ENCODE peak calls at places on chromosome 12, in four cellular contexts. Q, M, G and B are unnamed samples.

GRCh38 chr12:3490848-3491382 is at the start of gene PRMT8:
- DNase-seq in M (peak; percentile 75), Q (no peak), G (no peak), B (peak; percentile 66)

GRCh38 chr12:38547586-38547985 is 231.0 kb downstream of the ALG10B start:
- DNase-seq in G (no peak), Q (no peak), M (no peak), B (no peak)

GRCh38 chr12:51009038-51009437 is 17.1 kb downstream of the SLC11A2 start:
- DNase-seq in M (no peak), Q (no peak), G (no peak), B (no peak)

GRCh38 chr12:50986961-50987737 is 34.8 kb downstream of the HIGD1C start:
- DNase-seq in M (peak; percentile 71), G (no peak), Q (peak; percentile 72), B (peak; percentile 78)

GRCh38 chr12:59834659-59835474 is 239.0 kb downstream of the SLC16A7 start:
- DNase-seq in G (no peak), M (no peak), Q (peak; percentile 47), B (peak; percentile 37)

GRCh38 chr12:49627752-49628360 is 4.5 kb downstream of the PRPF40B start:
- DNase-seq in M (no peak), Q (peak; percentile 49), G (no peak), B (no peak)

GRCh38 chr12:69254046-69254445 is 14.7 kb downstream of the CPSF6 start:
- DNase-seq in G (no peak), Q (peak; percentile 46), M (no peak), B (peak; percentile 75)

GRCh38 chr12:1838994-1839365 is 18.6 kb downstream of the LRTM2 start:
- DNase-seq in M (no peak), Q (no peak), G (no peak), B (no peak)

GRCh38 chr12:100608776-100609175 is 35.3 kb downstream of the GAS2L3 start:
- DNase-seq in G (no peak), M (no peak), Q (no peak), B (no peak)

GRCh38 chr12:51906452-51907082 is 737 bp upstream of the ACVRL1 start:
- DNase-seq in M (no peak), Q (no peak), G (no peak), B (no peak)

GRCh38 chr12:108757842-108758241 is 26.5 kb upstream of the CORO1C start:
- DNase-seq in Q (no peak), M (no peak), G (no peak), B (no peak)

GRCh38 chr12:20426191-20426590 is 57.9 kb downstream of the PDE3A start:
- DNase-seq in G (no peak), M (no peak), Q (no peak), B (no peak)

GRCh38 chr12:105477873-105478272 is 147.4 kb downstream of the C12orf75 start:
- DNase-seq in Q (no peak), G (no peak), M (no peak), B (no peak)

GRCh38 chr12:129193263-129193871 is 340.1 kb downstream of the GLT1D1 start:
- DNase-seq in Q (no peak), G (peak; percentile 44), M (peak; percentile 58), B (peak; percentile 54)

GRCh38 chr12:7209958-7210357 is 20.5 kb downstream of the PEX5 start:
- DNase-seq in M (no peak), Q (no peak), G (no peak), B (no peak)

GRCh38 chr12:7450667-7451066 is 6.7 kb upstream of the CD163L1 start:
- DNase-seq in Q (no peak), M (no peak), G (no peak), B (peak; percentile 28)

GRCh38 chr12:6923003-6923732 is 4.6 kb upstream of the ATN1 start:
- DNase-seq in G (no peak), Q (no peak), M (no peak), B (no peak)

GRCh38 chr12:84550518-84550917 is 362.1 kb downstream of the SLC6A15 start:
- DNase-seq in Q (no peak), G (no peak), M (no peak), B (no peak)

GRCh38 chr12:8697120-8697475 is 693 bp upstream of the RIMKLB start:
- DNase-seq in M (peak; percentile 50), G (no peak), Q (peak; percentile 27), B (peak; percentile 81)

GRCh38 chr12:57958061-57958657 is 16.8 kb downstream of the ATP23 start:
- DNase-seq in G (no peak), Q (no peak), M (no peak), B (no peak)

GRCh38 chr12:25682421-25682820 is 129.3 kb upstream of the LMNTD1 start:
- DNase-seq in Q (peak; percentile 23), G (no peak), M (no peak), B (no peak)

GRCh38 chr12:66272650-66273049 is 29.6 kb upstream of the HELB start:
- DNase-seq in M (no peak), G (no peak), Q (no peak), B (no peak)

GRCh38 chr12:68158427-68158826 is 1.1 kb downstream of the IFNG start:
- DNase-seq in G (no peak), Q (no peak), M (no peak), B (peak; percentile 45)

GRCh38 chr12:810635-811415 is 58.4 kb downstream of the WNK1 start:
- DNase-seq in Q (peak; percentile 23), G (no peak), M (no peak), B (no peak)

GRCh38 chr12:131202592-131203378 is 249.1 kb downstream of the ADGRD1 start:
- DNase-seq in Q (no peak), G (no peak), M (peak; percentile 26), B (no peak)

GRCh38 chr12:84727964-84728363 is 184.6 kb downstream of the SLC6A15 start:
- DNase-seq in Q (no peak), G (no peak), M (peak; percentile 32), B (peak; percentile 75)

GRCh38 chr12:68245071-68246021 is 8.1 kb downstream of the IL22 start:
- DNase-seq in M (no peak), Q (peak; percentile 24), G (no peak), B (peak; percentile 35)

GRCh38 chr12:49476091-49476490 is 62.7 kb upstream of the KCNH3 start:
- DNase-seq in Q (no peak), G (no peak), M (peak; percentile 49), B (peak; percentile 18)

DNA sequence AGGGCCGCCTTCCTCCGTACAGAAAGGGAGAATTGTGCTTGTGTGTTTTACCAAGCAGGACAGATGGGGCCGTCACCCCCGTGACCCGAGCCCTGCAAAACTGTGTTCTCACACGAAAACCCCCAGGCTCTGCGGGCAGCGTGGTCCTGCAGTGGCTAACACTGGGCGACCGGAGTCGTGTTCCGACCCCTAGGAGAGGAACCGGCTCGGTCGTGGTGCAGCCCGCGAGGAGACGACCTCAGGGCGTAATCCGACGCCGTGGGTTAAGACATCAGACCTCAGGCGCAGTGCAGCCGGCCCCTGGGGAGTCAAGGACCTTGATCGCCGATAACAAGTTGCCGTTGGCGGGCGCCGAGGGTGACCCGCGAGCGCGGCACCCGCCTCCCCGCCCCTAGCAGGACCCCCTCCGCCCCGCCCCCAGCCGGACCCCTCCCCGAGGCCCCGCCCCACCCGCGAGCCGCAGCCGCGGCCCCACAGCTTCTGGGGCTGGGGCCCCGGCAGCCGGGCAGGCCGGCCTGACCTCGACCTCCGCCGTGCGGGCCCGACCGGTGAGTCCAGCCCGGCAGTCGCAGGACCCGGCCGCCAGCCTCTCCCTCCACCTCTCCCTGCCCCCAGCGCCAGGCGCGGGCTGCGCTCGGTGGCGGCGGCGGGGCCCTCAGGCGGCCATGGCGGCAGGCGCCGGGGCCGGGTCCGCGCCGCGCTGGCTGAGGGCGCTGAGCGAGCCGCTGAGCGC is at the start of gene CHPT1:
- DNase-seq in Q (peak; percentile 38), G (peak; percentile 54), M (peak; percentile 89), B (peak; percentile 74)
- H3K56ac ChIP-seq in Q (peak within 1 kb of the TSS; percentile 48), G (no peak within 1 kb of the TSS), M (no peak within 1 kb of the TSS), B (peak within 1 kb of the TSS; percentile 97)

DNA sequence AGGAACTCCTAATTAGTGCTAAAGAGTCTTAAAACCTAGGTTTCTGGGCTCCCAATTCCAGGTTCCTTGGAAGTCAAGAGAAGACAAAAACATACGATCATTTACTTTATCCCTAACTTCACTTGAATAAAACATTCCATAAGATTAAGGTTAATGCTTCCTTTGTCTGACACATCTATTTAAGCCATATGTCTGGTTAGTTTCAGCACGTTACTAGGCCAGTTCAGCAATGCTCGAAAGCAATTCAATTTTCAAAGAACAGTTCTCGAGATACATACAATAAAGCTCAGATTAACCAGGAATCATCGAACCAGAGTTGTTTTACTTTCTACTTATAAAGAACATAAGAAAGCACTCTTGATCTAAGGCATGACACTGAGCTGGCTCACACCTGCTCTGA is 68.0 kb upstream of the POC1B start:
- DNase-seq in Q (no peak), G (no peak), M (no peak), B (no peak)
- H3K56ac ChIP-seq in Q (no peak overlapping the region), G (no peak overlapping the region), M (no peak overlapping the region), B (no peak overlapping the region)

GRCh38 chr12:107025691-107026090 is 38.7 kb upstream of the MTERF2 start:
- DNase-seq in Q (no peak), M (no peak), G (no peak), B (peak; percentile 64)

GRCh38 chr12:107032266-107032665 is 45.3 kb upstream of the MTERF2 start:
- DNase-seq in Q (no peak), G (no peak), M (no peak), B (peak; percentile 6)

DNA sequence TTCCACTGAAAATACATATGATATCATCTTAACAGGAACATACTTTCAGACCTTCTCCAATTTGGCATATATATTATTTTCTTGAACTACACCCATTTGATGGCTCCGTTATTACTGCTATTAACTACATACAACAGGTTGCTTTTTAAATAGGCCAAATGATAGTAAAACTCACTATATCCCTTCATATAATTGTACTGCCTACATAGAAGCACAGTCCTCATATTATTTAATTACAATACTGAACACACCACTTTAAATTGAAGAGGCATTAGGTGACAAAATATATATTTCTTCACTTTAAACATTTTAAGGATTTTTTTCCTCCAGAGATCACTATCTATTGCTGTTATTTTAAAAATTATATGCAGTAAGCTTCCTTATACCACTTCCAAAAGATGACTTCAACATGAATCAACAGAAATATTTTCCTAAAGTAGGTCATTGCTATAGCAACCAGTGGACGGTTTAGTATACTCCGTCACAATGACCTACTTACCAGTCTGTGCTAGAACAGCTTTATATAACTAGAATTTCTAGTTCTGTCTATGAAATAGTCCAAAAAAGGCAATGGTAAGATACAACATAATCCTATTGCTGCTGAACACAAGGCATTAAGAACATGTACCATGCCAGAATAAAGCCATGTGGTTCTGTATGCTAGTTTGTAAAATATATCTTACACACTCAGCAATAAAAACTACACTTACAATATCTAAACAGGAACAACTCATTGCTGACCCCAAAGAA is 40.5 kb upstream of the MTERF2 start:
- DNase-seq in M (no peak), Q (peak; percentile 96), G (no peak), B (peak; percentile 10)
- H3K56ac ChIP-seq in M (no peak overlapping the region), Q (no peak overlapping the region), G (no peak overlapping the region), B (no peak overlapping the region)

GRCh38 chr12:78018939-78019338 is 188.2 kb downstream of the NAV3 start:
- DNase-seq in G (no peak), Q (peak; percentile 19), M (no peak), B (no peak)

DNA sequence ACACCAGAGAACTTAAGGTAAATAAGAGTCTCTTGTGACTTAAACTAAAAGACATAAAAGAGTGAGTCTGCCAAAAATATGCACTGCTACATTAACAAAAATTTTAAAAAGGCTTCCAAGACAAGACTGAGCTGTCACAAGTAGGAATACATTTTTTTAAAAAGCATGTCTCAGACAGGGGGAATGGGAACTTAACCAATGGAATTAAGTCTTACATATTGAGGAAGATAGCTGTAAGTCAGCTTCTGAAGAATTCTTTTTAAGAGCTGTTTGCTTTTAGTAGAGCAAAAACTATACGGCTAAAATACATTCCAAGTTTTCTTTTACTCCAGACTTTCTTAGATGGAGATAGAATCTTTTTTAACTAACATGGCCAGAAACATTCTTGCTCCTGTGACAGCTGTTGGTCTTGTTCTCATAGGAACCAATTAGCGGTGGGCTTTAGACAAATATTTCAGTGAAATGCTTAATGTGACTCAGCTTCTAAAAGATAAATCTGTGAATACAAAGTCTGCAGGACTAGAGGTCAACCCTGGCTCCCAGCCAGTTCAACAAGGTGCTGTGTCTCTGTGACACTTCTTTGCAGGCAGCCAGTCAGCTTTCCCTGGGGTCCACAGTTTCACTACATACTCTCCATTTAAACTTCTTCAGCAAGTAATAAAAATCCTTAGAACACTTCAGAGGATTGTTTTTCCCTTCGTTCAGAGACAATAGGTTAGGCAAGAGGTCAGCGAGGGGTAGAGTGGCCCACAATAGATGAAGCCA is 187.6 kb downstream of the NAV3 start:
- DNase-seq in G (no peak), M (no peak), Q (peak; percentile 66), B (no peak)
- H3K56ac ChIP-seq in G (no peak overlapping the region), M (no peak overlapping the region), Q (no peak overlapping the region), B (no peak overlapping the region)